ENCODE peak calls at places on chromosomes 3 and 15, in ten cellular contexts. A, X, O, P, D, T, S, L, W and I are unnamed samples.

GRCh38 chr3:175184392-175184791 is 325.3 kb downstream of the NAALADL2 start:
- DNase-seq in T (no peak), X (no peak), D (no peak), L (no peak), S (no peak), P (no peak), A (no peak), O (no peak), W (no peak), I (no peak)

GRCh38 chr3:99868438-99868723 is 50.7 kb downstream of the CMSS1 start:
- DNase-seq in T (no peak), X (no peak), A (no peak), W (no peak), D (peak), S (peak), P (no peak), L (no peak), O (no peak), I (no peak)

GRCh38 chr15:94119923-94120775 is 111.2 kb upstream of the MCTP2 start:
- DNase-seq in W (peak), S (peak), X (no peak), D (peak), O (no peak), A (peak), L (peak), T (peak), P (peak), I (peak)

GRCh38 chr15:70576276-70576675 is 187.1 kb downstream of the UACA start:
- DNase-seq in X (no peak), T (no peak), W (no peak), L (no peak), D (peak), A (no peak), S (no peak), P (no peak), O (no peak), I (no peak)

GRCh38 chr3:188067932-188068331 is 86.0 kb upstream of the LPP start:
- DNase-seq in W (no peak), S (no peak), O (no peak), T (no peak), P (no peak), A (no peak), D (peak), X (no peak), L (peak), I (no peak)

GRCh38 chr3:16692486-16693378 is 87.5 kb upstream of the DAZL start:
- DNase-seq in D (no peak), S (no peak), X (no peak), A (no peak), W (no peak), T (no peak), L (no peak), O (no peak), P (no peak), I (no peak)

GRCh38 chr15:60423540-60423939 is 25.8 kb upstream of the ANXA2 start:
- DNase-seq in O (no peak), W (no peak), X (no peak), S (no peak), L (peak), A (peak), T (no peak), D (peak), P (no peak), I (no peak)

GRCh38 chr15:28978011-28978378 is 92.2 kb downstream of the APBA2 start:
- DNase-seq in T (no peak), L (no peak), O (no peak), X (no peak), A (no peak), S (no peak), D (no peak), W (no peak), P (no peak), I (no peak)

GRCh38 chr15:67322481-67322880 is 67.9 kb downstream of the IQCH start:
- DNase-seq in T (no peak), L (no peak), W (no peak), O (no peak), X (no peak), S (no peak), A (no peak), P (no peak), D (peak), I (no peak)

GRCh38 chr3:159724627-159725026 is 264.0 kb upstream of the IL12A start:
- DNase-seq in D (peak), W (no peak), S (no peak), L (peak), P (no peak), O (no peak), A (no peak), T (no peak), X (no peak), I (no peak)

GRCh38 chr15:73127302-73127936 is 75.2 kb downstream of the NEO1 start:
- DNase-seq in D (peak), A (peak), T (peak), S (peak), W (no peak), O (no peak), X (no peak), L (peak), P (no peak), I (no peak)

GRCh38 chr3:120983321-120983665 is 75.3 kb downstream of the STXBP5L start:
- DNase-seq in O (no peak), D (no peak), P (no peak), L (no peak), S (no peak), W (no peak), A (no peak), X (no peak), T (no peak), I (no peak)

GRCh38 chr15:66115568-66116206 is 137.9 kb downstream of the MEGF11 start:
- DNase-seq in A (peak), O (no peak), W (no peak), X (no peak), S (peak), L (no peak), D (no peak), P (no peak), T (no peak), I (no peak)

GRCh38 chr3:52218454-52218853 is 7.0 kb downstream of the TLR9 start:
- DNase-seq in P (no peak), X (no peak), T (no peak), L (no peak), S (no peak), D (no peak), W (no peak), A (no peak), O (no peak), I (no peak)

GRCh38 chr3:72143322-72143721 is 358.4 kb upstream of the PROK2 start:
- DNase-seq in T (no peak), O (no peak), L (no peak), X (no peak), S (no peak), A (no peak), P (no peak), D (peak), W (no peak), I (no peak)

GRCh38 chr15:77295446-77295845 is 124.5 kb downstream of the PEAK1 start:
- DNase-seq in A (no peak), D (peak), P (no peak), O (no peak), X (no peak), L (no peak), W (no peak), T (no peak), S (no peak), I (peak)

GRCh38 chr15:98003976-98004375 is 43.5 kb downstream of the ARRDC4 start:
- DNase-seq in X (no peak), O (no peak), W (no peak), S (no peak), A (no peak), P (no peak), T (no peak), D (no peak), L (no peak), I (no peak)

GRCh38 chr3:149618151-149619123 is 39.4 kb downstream of the WWTR1 start:
- DNase-seq in S (no peak), D (no peak), P (no peak), T (peak), W (no peak), L (no peak), O (peak), X (no peak), A (no peak), I (no peak)

GRCh38 chr3:19994796-19995195 is 17.3 kb downstream of the PP2D1 start:
- DNase-seq in S (no peak), L (no peak), T (no peak), P (no peak), O (no peak), W (no peak), A (no peak), X (no peak), D (peak), I (no peak)

GRCh38 chr3:191070201-191070600 is 128.8 kb upstream of the OSTN start:
- DNase-seq in S (no peak), T (no peak), O (no peak), P (no peak), A (no peak), W (no peak), L (peak), D (peak), X (no peak), I (no peak)

GRCh38 chr15:48996276-48996675 is 32.6 kb upstream of the SHC4 start:
- DNase-seq in T (no peak), P (no peak), O (no peak), X (no peak), L (no peak), A (no peak), D (peak), S (no peak), W (no peak), I (no peak)

GRCh38 chr3:38297947-38298711 is 16.0 kb downstream of the SLC22A14 start:
- DNase-seq in P (no peak), A (peak), D (peak), S (no peak), X (no peak), W (no peak), O (no peak), L (peak), T (peak), I (no peak)

GRCh38 chr3:104273046-104273649 is 1093.6 kb upstream of the ALCAM start:
- DNase-seq in P (no peak), L (peak), T (peak), D (peak), A (peak), W (no peak), S (peak), X (no peak), O (no peak), I (no peak)